ENCODE peak calls at places on chromosomes 7 and 10, in seven cellular contexts. I is WERI-Rb-1, U is foreskin fibroblast, B is tibial artery, W is colonic mucosa, V is GM12865, E is glutamatergic neuron. Q is an unnamed sample.

GRCh38 chr7:156156734-156157408 is 344.6 kb upstream of the SHH start:
- DNase-seq in I (peak; percentile 19), U (no peak), B (no peak), W (no peak), V (peak; percentile 14), E (peak; percentile 57), Q (peak; percentile 58)

GRCh38 chr7:117072620-117073118 is 119.4 kb downstream of the ST7 start:
- DNase-seq in I (no peak), U (peak; percentile 16), B (peak; percentile 71), W (no peak), V (no peak), E (no peak), Q (no peak)

GRCh38 chr10:34781709-34782108 is 33.4 kb downstream of the PARD3 start:
- DNase-seq in I (no peak), U (peak; percentile 14), B (no peak), W (no peak), V (no peak), E (no peak), Q (no peak)

GRCh38 chr10:69963835-69964710 is 88.6 kb upstream of the MACROH2A2 start:
- DNase-seq in I (no peak), U (no peak), B (no peak), W (peak; percentile 10), V (no peak), E (no peak), Q (no peak)

GRCh38 chr7:100686201-100686821 is 7.7 kb downstream of the GIGYF1 start:
- DNase-seq in I (no peak), U (no peak), B (no peak), W (no peak), V (no peak), E (no peak), Q (no peak)

GRCh38 chr7:2721842-2722241 is 33.8 kb downstream of the AMZ1 start:
- DNase-seq in I (no peak), U (no peak), B (no peak), W (no peak), V (no peak), E (no peak), Q (no peak)

GRCh38 chr10:4046030-4046429 is 261.0 kb upstream of the KLF6 start:
- DNase-seq in I (no peak), U (no peak), B (no peak), W (no peak), V (peak; percentile 43), E (no peak), Q (no peak)

GRCh38 chr7:94396044-94396443 is 1.3 kb downstream of the COL1A2 start:
- DNase-seq in I (no peak), U (peak; percentile 74), B (peak; percentile 39), W (no peak), V (no peak), E (no peak), Q (no peak)

GRCh38 chr7:41491313-41491712 is 211.6 kb downstream of the INHBA start:
- DNase-seq in I (no peak), U (peak; percentile 27), B (no peak), W (no peak), V (no peak), E (no peak), Q (no peak)

GRCh38 chr7:30074422-30075030 is 46.3 kb downstream of the PLEKHA8 start:
- DNase-seq in I (no peak), U (peak; percentile 62), B (no peak), W (no peak), V (peak; percentile 31), E (no peak), Q (no peak)
- TF ChIP-seq CTCF in I (peak; percentile 42), U (peak; percentile 35), B (peak; percentile 32), W (peak; percentile 28), V (peak; percentile 32), E (no peak), Q (peak; percentile 22)

GRCh38 chr7:23520582-23520981 is 11.2 kb downstream of the TRA2A start:
- DNase-seq in I (peak; percentile 39), U (no peak), B (no peak), W (no peak), V (no peak), E (peak; percentile 31), Q (no peak)
- TF ChIP-seq CTCF in I (no peak), U (no peak), B (no peak), W (no peak), V (no peak), E (peak; percentile 16), Q (no peak)

DNA sequence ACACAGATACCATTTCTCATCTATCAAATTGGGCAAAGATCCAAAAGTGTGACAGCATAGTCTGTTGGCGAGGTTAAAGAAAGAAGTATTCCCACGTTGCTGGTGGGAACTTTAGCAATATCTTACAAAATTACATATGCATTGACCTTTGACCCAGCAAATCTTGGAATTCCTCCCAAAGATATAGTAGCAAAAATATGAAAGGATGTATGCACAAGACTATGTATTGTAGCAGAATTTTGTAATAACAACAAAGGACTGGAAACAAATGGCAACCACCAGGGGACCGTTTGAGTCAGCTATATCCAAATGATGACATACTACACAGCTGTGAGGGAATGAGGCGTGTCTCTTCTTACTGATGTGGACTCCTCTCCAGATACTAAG is 50.2 kb downstream of the KCNH2 start:
- DNase-seq in I (no peak), U (peak; percentile 17), B (no peak), W (no peak), V (no peak), E (no peak), Q (no peak)
- TF ChIP-seq CTCF in I (no peak), U (no peak), B (no peak), W (no peak), V (no peak), E (no peak), Q (no peak)

GRCh38 chr10:82148764-82149163 is 273.8 kb downstream of the NRG3 start:
- DNase-seq in I (no peak), U (no peak), B (no peak), W (no peak), V (no peak), E (no peak), Q (no peak)

DNA sequence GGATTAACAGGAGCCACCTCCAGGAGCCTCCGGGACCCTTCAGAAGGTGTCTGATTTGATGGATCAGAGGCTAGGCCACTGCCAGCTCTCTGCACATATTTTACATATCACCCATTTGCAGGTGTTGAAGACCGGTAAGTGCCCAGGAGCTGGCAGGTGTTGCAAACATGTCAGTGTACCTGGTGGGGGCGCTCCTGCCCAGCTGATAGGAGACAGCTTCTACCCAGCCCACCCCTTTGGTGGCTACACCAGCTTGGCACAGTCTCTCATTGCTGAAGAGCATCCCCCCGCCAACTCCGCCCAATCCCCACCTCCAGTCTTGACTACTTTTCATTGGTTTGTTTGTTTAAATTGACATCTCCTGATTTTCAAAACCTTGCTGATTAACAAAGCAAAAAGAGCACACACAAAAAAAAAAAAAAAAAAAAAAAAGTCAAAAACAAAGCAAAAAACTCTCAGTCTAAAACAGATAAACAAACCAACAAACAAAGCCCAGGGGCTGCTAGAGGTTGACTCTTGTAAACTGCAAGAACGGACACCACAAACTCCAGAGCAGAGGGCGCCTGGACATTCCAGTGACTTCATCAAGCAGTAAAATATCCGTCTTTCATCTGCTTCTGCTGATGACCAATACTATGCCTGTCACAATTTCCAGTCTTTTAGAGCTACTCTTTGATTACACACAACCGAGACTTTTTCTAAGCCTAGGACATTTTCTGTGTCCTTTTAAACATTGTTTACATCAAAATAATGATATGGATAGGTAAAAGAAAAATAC is 275.3 kb downstream of the NRG3 start:
- DNase-seq in I (peak; percentile 79), U (peak; percentile 68), B (no peak), W (no peak), V (peak; percentile 39), E (peak; percentile 79), Q (peak; percentile 56)
- TF ChIP-seq CTCF in I (peak; percentile 87), U (no peak), B (no peak), W (no peak), V (peak; percentile 41), E (peak; percentile 70), Q (peak; percentile 45)

GRCh38 chr7:152383341-152384234 is 52.2 kb downstream of the KMT2C start:
- DNase-seq in I (no peak), U (peak; percentile 88), B (no peak), W (no peak), V (no peak), E (no peak), Q (no peak)
- TF ChIP-seq CTCF in I (no peak), U (no peak), B (no peak), W (no peak), V (no peak), E (no peak), Q (no peak)

GRCh38 chr10:59505931-59506330 is 143.6 kb upstream of the FAM13C start:
- DNase-seq in I (no peak), U (no peak), B (no peak), W (no peak), V (no peak), E (no peak), Q (no peak)
- TF ChIP-seq CTCF in I (no peak), U (no peak), B (no peak), W (no peak), V (no peak), E (no peak), Q (no peak)

GRCh38 chr7:26280097-26280496 is 11.6 kb upstream of the SNX10 start:
- DNase-seq in I (no peak), U (no peak), B (no peak), W (no peak), V (no peak), E (no peak), Q (no peak)

GRCh38 chr7:26275213-26275612 is 16.4 kb upstream of the SNX10 start:
- DNase-seq in I (no peak), U (no peak), B (no peak), W (no peak), V (no peak), E (no peak), Q (no peak)

GRCh38 chr7:26279405-26279804 is 12.3 kb upstream of the SNX10 start:
- DNase-seq in I (no peak), U (no peak), B (no peak), W (no peak), V (peak; percentile 64), E (no peak), Q (no peak)

GRCh38 chr7:26280723-26281122 is 10.9 kb upstream of the SNX10 start:
- DNase-seq in I (no peak), U (no peak), B (no peak), W (no peak), V (no peak), E (no peak), Q (no peak)

GRCh38 chr7:26278769-26279168 is 12.9 kb upstream of the SNX10 start:
- DNase-seq in I (no peak), U (no peak), B (no peak), W (no peak), V (peak; percentile 33), E (no peak), Q (no peak)
- TF ChIP-seq CTCF in I (no peak), U (no peak), B (no peak), W (no peak), V (no peak), E (no peak), Q (no peak)

GRCh38 chr10:23337616-23338015 is 7.0 kb downstream of the C10orf67 start:
- DNase-seq in I (no peak), U (no peak), B (no peak), W (no peak), V (no peak), E (no peak), Q (no peak)
- TF ChIP-seq CTCF in I (no peak), U (no peak), B (no peak), W (no peak), V (no peak), E (no peak), Q (no peak)